ENCODE peak calls at places on chromosomes 2 and 18, in six cellular contexts. G, N, R, H, U and Z are unnamed samples.

GRCh38 chr2:144999040-144999875 is 479.3 kb upstream of the ZEB2 start:
- DNase-seq in G (no peak), U (no peak), R (no peak), H (peak), N (no peak), Z (no peak)

GRCh38 chr18:55206941-55207340 is 247.7 kb upstream of the CCDC68 start:
- DNase-seq in N (no peak), R (no peak), G (no peak), H (no peak), U (no peak), Z (no peak)

GRCh38 chr18:13281406-13281805 is 62.8 kb downstream of the LDLRAD4 start:
- DNase-seq in N (no peak), U (no peak), R (no peak), G (no peak), H (no peak), Z (no peak)

GRCh38 chr2:178756843-178757242 is 50.4 kb downstream of the TTN start:
- DNase-seq in U (peak), H (peak), N (no peak), G (no peak), R (no peak), Z (no peak)

GRCh38 chr2:23703583-23704385 is 223.1 kb downstream of the ATAD2B start:
- DNase-seq in R (no peak), G (no peak), U (no peak), N (no peak), H (no peak), Z (no peak)

GRCh38 chr18:21277578-21277977 is 35.5 kb downstream of the GREB1L start:
- DNase-seq in H (no peak), G (no peak), R (no peak), U (no peak), N (no peak), Z (no peak)

GRCh38 chr2:221518937-221519635 is 53.0 kb downstream of the EPHA4 start:
- DNase-seq in N (no peak), U (no peak), H (no peak), G (peak), R (no peak), Z (no peak)

GRCh38 chr18:44521673-44522032 is 159.0 kb upstream of the SETBP1 start:
- DNase-seq in H (no peak), N (no peak), R (no peak), U (no peak), G (no peak), Z (no peak)

GRCh38 chr2:14567561-14567960 is 65.0 kb upstream of the LRATD1 start:
- DNase-seq in H (peak), R (no peak), N (no peak), G (no peak), U (no peak), Z (no peak)

GRCh38 chr2:237244976-237245646 is 159.4 kb downstream of the COPS8 start:
- DNase-seq in N (no peak), G (no peak), R (no peak), U (peak), H (peak), Z (no peak)

GRCh38 chr2:86002375-86002774 is 103.3 kb downstream of the POLR1A start:
- DNase-seq in H (no peak), N (no peak), R (no peak), G (no peak), U (no peak), Z (no peak)

GRCh38 chr18:80191907-80192652 is 55.2 kb downstream of the PARD6G start:
- DNase-seq in G (no peak), R (no peak), N (no peak), U (no peak), H (no peak), Z (no peak)

GRCh38 chr2:240452471-240453256 is 17.2 kb downstream of the GPC1 start:
- DNase-seq in U (no peak), N (peak), G (peak), R (peak), H (peak), Z (peak)

GRCh38 chr18:57581301-57581934 is 5.1 kb downstream of the FECH start:
- DNase-seq in G (no peak), N (no peak), R (no peak), H (no peak), U (no peak), Z (no peak)

GRCh38 chr2:4340536-4340935 is 637.2 kb downstream of the DCDC2C start:
- DNase-seq in U (no peak), G (no peak), R (no peak), H (no peak), N (no peak), Z (no peak)

GRCh38 chr2:98827625-98828368 is 96.9 kb upstream of the MGAT4A start:
- DNase-seq in R (no peak), N (no peak), H (no peak), U (no peak), G (no peak), Z (no peak)

GRCh38 chr18:58226476-58226875 is 182.4 kb downstream of the NEDD4L start:
- DNase-seq in R (no peak), G (no peak), U (no peak), H (no peak), N (no peak), Z (no peak)